ENCODE peak calls at places on chromosomes 12 and 14, in seven cellular contexts. X is fibroblast of the aortic adventitia, M is cardiac fibroblast, S is dorsolateral prefrontal cortex, A is epithelial cell of esophagus, R is tibial artery, W is fibroblast of mammary gland. K is an unnamed sample.

GRCh38 chr12:115079760-115080159 is 395.8 kb upstream of the TBX3 start:
- DNase-seq in X (no peak), A (peak; percentile 31), S (no peak), W (no peak), M (no peak), R (no peak), K (no peak)

GRCh38 chr14:92670967-92671366 is 77.5 kb downstream of the LGMN start:
- DNase-seq in A (no peak), W (peak; percentile 83), S (no peak), X (peak; percentile 22), R (no peak), M (peak; percentile 51), K (peak; percentile 20)

GRCh38 chr12:48863296-48863695 is 2.4 kb downstream of the RND1 start:
- DNase-seq in M (no peak), S (no peak), A (no peak), W (no peak), R (no peak), X (no peak), K (no peak)

GRCh38 chr12:55727643-55728184 is 1.1 kb downstream of the CD63 start:
- DNase-seq in A (no peak), X (peak; percentile 64), R (peak; percentile 81), W (no peak), S (no peak), M (peak; percentile 63), K (no peak)

GRCh38 chr12:28066879-28067278 is 94.3 kb upstream of the PTHLH start:
- DNase-seq in M (no peak), X (no peak), W (no peak), S (no peak), A (no peak), R (no peak), K (no peak)

GRCh38 chr12:24500466-24501232 is 448.3 kb downstream of the BCAT1 start:
- DNase-seq in W (peak; percentile 56), S (no peak), A (peak; percentile 52), M (peak; percentile 48), X (no peak), R (no peak), K (peak; percentile 53)

GRCh38 chr12:53676715-53677611 is 1.1 kb upstream of the ATP5MC2 start:
- DNase-seq in W (peak; percentile 60), S (no peak), M (peak; percentile 47), X (peak; percentile 46), R (peak; percentile 33), A (no peak), K (peak; percentile 55)

GRCh38 chr12:114000861-114001260 is 34.7 kb upstream of the RBM19 start:
- DNase-seq in S (no peak), A (no peak), R (no peak), X (no peak), M (no peak), W (no peak), K (no peak)

GRCh38 chr12:39227218-39227617 is 215.7 kb downstream of the KIF21A start:
- DNase-seq in W (no peak), S (no peak), M (no peak), X (no peak), A (no peak), R (no peak), K (peak; percentile 67)

GRCh38 chr12:109627633-109628032 is 54.0 kb downstream of the MVK start:
- DNase-seq in W (no peak), X (no peak), M (no peak), R (no peak), A (no peak), S (no peak), K (no peak)

GRCh38 chr12:119229837-119230236 is 51.1 kb downstream of the HSPB8 start:
- DNase-seq in M (peak; percentile 62), W (peak; percentile 29), S (peak; percentile 11), R (no peak), A (peak; percentile 7), X (peak; percentile 53), K (peak; percentile 6)

GRCh38 chr12:91361864-91362263 is 179.2 kb upstream of the DCN start:
- DNase-seq in A (peak; percentile 54), S (no peak), R (no peak), M (peak; percentile 76), X (peak; percentile 74), W (peak; percentile 66), K (peak; percentile 68)

GRCh38 chr14:76941544-76942287 is 86.8 kb downstream of the IRF2BPL start:
- DNase-seq in X (no peak), W (no peak), S (no peak), M (no peak), R (no peak), A (no peak), K (no peak)

GRCh38 chr12:26823391-26823790 is 9.6 kb downstream of the ITPR2 start:
- DNase-seq in A (peak; percentile 52), M (peak; percentile 57), W (peak; percentile 67), R (no peak), S (no peak), X (peak; percentile 30), K (no peak)

GRCh38 chr12:9367828-9368227 is 159.6 kb upstream of the PZP start:
- DNase-seq in X (no peak), M (no peak), A (no peak), R (no peak), S (no peak), W (no peak), K (no peak)

GRCh38 chr12:9367201-9367600 is 159.0 kb upstream of the PZP start:
- DNase-seq in A (no peak), S (no peak), R (no peak), X (no peak), M (no peak), W (no peak), K (no peak)

GRCh38 chr12:9372202-9372601 is 164.0 kb upstream of the PZP start:
- DNase-seq in W (peak; percentile 17), M (no peak), A (peak; percentile 55), X (no peak), S (no peak), R (no peak), K (no peak)
- TF ChIP-seq CTCF in W (peak; percentile 33), M (peak; percentile 15), A (peak; percentile 64), X (no peak), S (no peak), R (no peak), K (peak; percentile 43)

DNA sequence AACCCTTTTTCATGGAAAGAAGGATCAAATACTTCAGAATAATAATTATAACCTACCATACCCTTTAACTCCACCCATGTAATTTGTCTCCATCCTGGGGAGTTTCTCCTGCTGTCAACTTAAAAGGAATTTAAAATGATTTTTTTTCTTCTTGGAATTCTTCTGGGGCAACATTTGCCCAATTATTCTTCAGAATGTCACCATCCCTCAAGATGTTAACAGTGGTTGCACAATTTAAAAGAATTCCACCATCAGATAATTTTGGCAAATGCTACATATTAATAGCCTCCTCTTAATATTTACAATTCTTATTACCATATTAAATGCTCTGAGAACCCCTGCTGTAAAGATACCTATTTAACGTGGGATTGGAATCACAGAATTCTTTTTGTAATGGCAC is 177.6 kb downstream of the DAD1 start:
- DNase-seq in A (no peak), X (no peak), R (no peak), W (no peak), M (no peak), S (no peak), K (no peak)
- H3K4me3 ChIP-seq in A (no peak overlapping the region), X (no peak overlapping the region), R (no peak overlapping the region), W (no peak overlapping the region), M (no peak overlapping the region), S (no peak overlapping the region), K (no peak overlapping the region)

GRCh38 chr14:65230287-65230728 is 128.0 kb upstream of the MAX start:
- DNase-seq in W (peak; percentile 46), X (peak; percentile 85), A (no peak), R (no peak), S (no peak), M (peak; percentile 45), K (no peak)

GRCh38 chr14:65231286-65231980 is 129.1 kb upstream of the MAX start:
- DNase-seq in S (no peak), W (no peak), X (no peak), M (no peak), R (no peak), A (no peak), K (no peak)

GRCh38 chr14:65228436-65228835 is 126.1 kb upstream of the MAX start:
- DNase-seq in W (no peak), S (no peak), R (no peak), M (no peak), X (no peak), A (no peak), K (no peak)

GRCh38 chr14:65228956-65229355 is 126.6 kb upstream of the MAX start:
- DNase-seq in A (no peak), R (no peak), S (no peak), M (no peak), X (no peak), W (no peak), K (no peak)

DNA sequence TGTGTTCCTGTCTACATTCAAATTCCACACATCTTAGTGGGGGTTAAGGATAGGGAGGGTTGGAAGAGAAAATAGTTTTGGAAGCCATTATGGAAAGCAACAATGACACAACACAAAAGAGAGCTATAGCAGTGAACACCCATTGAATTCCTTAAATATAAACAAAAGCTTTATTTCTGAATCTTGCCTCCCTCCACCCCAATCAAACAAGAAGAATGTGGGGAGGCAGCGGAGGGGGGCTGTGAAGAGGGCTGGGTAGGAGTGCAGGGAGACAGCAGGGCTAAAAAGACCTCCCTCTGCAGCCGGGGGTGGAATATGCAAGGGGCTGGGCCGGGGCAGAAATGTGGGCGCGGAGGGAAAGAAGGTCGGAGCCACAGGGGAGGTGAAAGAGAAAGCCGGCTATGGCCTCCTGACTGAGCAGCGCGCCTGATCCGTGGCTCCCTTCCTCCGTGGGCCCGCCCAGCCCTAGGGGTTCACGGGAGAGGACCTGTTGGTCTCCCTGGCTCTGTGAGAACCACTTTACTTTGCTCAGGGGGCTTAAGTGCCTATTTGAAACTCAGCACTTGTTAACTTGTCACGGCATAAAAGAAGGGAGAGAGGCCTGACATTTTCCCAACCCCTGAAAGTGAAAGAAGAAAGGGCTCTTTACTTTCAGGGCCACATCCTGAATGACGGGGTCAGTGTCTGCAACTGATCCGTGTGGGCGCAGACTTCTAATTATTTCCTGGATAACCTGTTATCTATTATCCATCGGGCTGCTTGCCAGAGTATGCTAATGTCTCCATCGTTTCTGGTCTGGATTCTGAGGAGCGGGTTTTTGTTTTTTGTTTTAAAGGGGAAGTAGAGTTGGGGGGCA is 127.3 kb upstream of the MAX start:
- DNase-seq in A (no peak), W (peak; percentile 68), S (no peak), M (peak; percentile 54), X (peak; percentile 63), R (no peak), K (peak; percentile 54)
- TF ChIP-seq CTCF in A (no peak), W (no peak), S (no peak), M (no peak), X (peak; percentile 1), R (no peak), K (peak; percentile 2)

GRCh38 chr14:61271552-61271951 is 9.6 kb downstream of the TMEM30B start:
- DNase-seq in W (no peak), X (no peak), S (no peak), M (no peak), R (no peak), A (no peak), K (no peak)

GRCh38 chr14:61267336-61267735 is 13.8 kb downstream of the TMEM30B start:
- DNase-seq in R (no peak), S (no peak), M (no peak), X (peak; percentile 76), A (no peak), W (no peak), K (no peak)

GRCh38 chr14:61270714-61271113 is 10.4 kb downstream of the TMEM30B start:
- DNase-seq in R (no peak), A (no peak), W (no peak), M (no peak), X (no peak), S (no peak), K (no peak)

GRCh38 chr14:61268797-61269196 is 12.3 kb downstream of the TMEM30B start:
- DNase-seq in W (no peak), X (peak; percentile 54), R (no peak), S (no peak), M (peak; percentile 42), A (no peak), K (no peak)

GRCh38 chr14:61269321-61270083 is 11.6 kb downstream of the TMEM30B start:
- DNase-seq in A (peak; percentile 80), W (peak; percentile 72), S (peak; percentile 37), R (peak; percentile 81), X (peak; percentile 80), M (peak; percentile 80), K (peak; percentile 73)
- H3K4me3 ChIP-seq in A (peak overlapping the region; percentile 43), W (peak overlapping the region; percentile 43), S (peak overlapping the region; percentile 52), R (peak overlapping the region; percentile 27), X (peak overlapping the region; percentile 67), M (peak overlapping the region; percentile 47), K (peak overlapping the region; percentile 24)